ENCODE peak calls at places on chromosomes 13 and 19, in five cellular contexts. One of them, this sample, is unnamed.

GRCh38 chr13:45121421-45121820 is 1.1 kb downstream of the GTF2F2 start:
- DNase-seq in CD4-positive, alpha-beta memory T cell: peak; percentile 10
- DNase-seq in A549: no peak
- DNase-seq in CD8-positive, alpha-beta memory T cell: no peak
- DNase-seq in uterus: no peak
- DNase-seq in this sample: no peak

GRCh38 chr19:15508035-15508710 is at the start of gene CYP4F22:
- DNase-seq in CD8-positive, alpha-beta memory T cell: peak; percentile 10
- DNase-seq in CD4-positive, alpha-beta memory T cell: peak; percentile 15
- DNase-seq in A549: no peak
- DNase-seq in uterus: no peak
- DNase-seq in this sample: no peak

GRCh38 chr13:30702006-30702405 is 33.3 kb upstream of the ALOX5AP start:
- DNase-seq in CD4-positive, alpha-beta memory T cell: no peak
- DNase-seq in CD8-positive, alpha-beta memory T cell: no peak
- DNase-seq in uterus: no peak
- DNase-seq in A549: no peak
- DNase-seq in this sample: no peak

GRCh38 chr13:40124648-40125045 is 469.2 kb downstream of the COG6 start:
- DNase-seq in A549: no peak
- DNase-seq in CD4-positive, alpha-beta memory T cell: no peak
- DNase-seq in CD8-positive, alpha-beta memory T cell: no peak
- DNase-seq in uterus: no peak
- DNase-seq in this sample: no peak

GRCh38 chr13:96090240-96091101 is 564 bp downstream of the HS6ST3 start:
- DNase-seq in A549: no peak
- DNase-seq in CD8-positive, alpha-beta memory T cell: no peak
- DNase-seq in uterus: peak; percentile 17
- DNase-seq in CD4-positive, alpha-beta memory T cell: no peak
- DNase-seq in this sample: no peak

GRCh38 chr19:35555301-35556005 is 8.0 kb downstream of the ATP4A start:
- DNase-seq in CD4-positive, alpha-beta memory T cell: no peak
- DNase-seq in uterus: no peak
- DNase-seq in CD8-positive, alpha-beta memory T cell: no peak
- DNase-seq in A549: peak; percentile 95
- DNase-seq in this sample: no peak

GRCh38 chr19:57241181-57241580 is 749 bp downstream of the ZNF805 start:
- DNase-seq in CD8-positive, alpha-beta memory T cell: no peak
- DNase-seq in uterus: no peak
- DNase-seq in A549: no peak
- DNase-seq in CD4-positive, alpha-beta memory T cell: no peak
- DNase-seq in this sample: no peak

GRCh38 chr13:43377149-43377548 is 353.8 kb downstream of the DNAJC15 start:
- DNase-seq in CD4-positive, alpha-beta memory T cell: no peak
- DNase-seq in CD8-positive, alpha-beta memory T cell: no peak
- DNase-seq in uterus: no peak
- DNase-seq in A549: no peak
- DNase-seq in this sample: no peak

GRCh38 chr19:2798158-2798685 is 12.9 kb downstream of the THOP1 start:
- DNase-seq in A549: no peak
- DNase-seq in CD8-positive, alpha-beta memory T cell: no peak
- DNase-seq in CD4-positive, alpha-beta memory T cell: no peak
- DNase-seq in uterus: no peak
- DNase-seq in this sample: no peak

GRCh38 chr13:51976423-51976822 is 34.8 kb downstream of the ATP7B start:
- DNase-seq in CD4-positive, alpha-beta memory T cell: no peak
- DNase-seq in CD8-positive, alpha-beta memory T cell: no peak
- DNase-seq in uterus: no peak
- DNase-seq in A549: no peak
- DNase-seq in this sample: no peak

GRCh38 chr13:89900104-89900760 is 1447.3 kb upstream of the MIR17HG start:
- DNase-seq in CD4-positive, alpha-beta memory T cell: no peak
- DNase-seq in CD8-positive, alpha-beta memory T cell: no peak
- DNase-seq in uterus: no peak
- DNase-seq in A549: no peak
- DNase-seq in this sample: no peak

GRCh38 chr13:98976338-98976737 is 1.5 kb downstream of the DOCK9 start:
- DNase-seq in CD4-positive, alpha-beta memory T cell: no peak
- DNase-seq in CD8-positive, alpha-beta memory T cell: no peak
- DNase-seq in uterus: no peak
- DNase-seq in A549: no peak
- DNase-seq in this sample: no peak

GRCh38 chr19:52397310-52398090 is at the start of gene ZNF528:
- DNase-seq in uterus: peak; percentile 96
- DNase-seq in CD4-positive, alpha-beta memory T cell: peak; percentile 85
- DNase-seq in CD8-positive, alpha-beta memory T cell: peak; percentile 82
- DNase-seq in A549: peak; percentile 6
- DNase-seq in this sample: peak; percentile 88

GRCh38 chr13:81986308-81986707 is 1645.4 kb upstream of the SPRY2 start:
- DNase-seq in CD4-positive, alpha-beta memory T cell: no peak
- DNase-seq in A549: no peak
- DNase-seq in uterus: no peak
- DNase-seq in CD8-positive, alpha-beta memory T cell: no peak
- DNase-seq in this sample: no peak

GRCh38 chr13:84590663-84591062 is 708.4 kb upstream of the SLITRK1 start:
- DNase-seq in A549: no peak
- DNase-seq in CD8-positive, alpha-beta memory T cell: no peak
- DNase-seq in uterus: no peak
- DNase-seq in CD4-positive, alpha-beta memory T cell: no peak
- DNase-seq in this sample: no peak

GRCh38 chr13:94480672-94481145 is 1.2 kb upstream of the DCT start:
- DNase-seq in CD4-positive, alpha-beta memory T cell: no peak
- DNase-seq in uterus: no peak
- DNase-seq in CD8-positive, alpha-beta memory T cell: no peak
- DNase-seq in A549: no peak
- DNase-seq in this sample: no peak

GRCh38 chr19:29682236-29682895 is 17.1 kb downstream of the PLEKHF1 start:
- DNase-seq in CD4-positive, alpha-beta memory T cell: no peak
- DNase-seq in A549: no peak
- DNase-seq in CD8-positive, alpha-beta memory T cell: no peak
- DNase-seq in uterus: no peak
- DNase-seq in this sample: no peak
- H3K4me1 ChIP-seq in CD4-positive, alpha-beta memory T cell: peaks cover 57% of the 10 kb centered on the region
- H3K4me1 ChIP-seq in A549: peaks cover 2% of the 10 kb centered on the region
- H3K4me1 ChIP-seq in CD8-positive, alpha-beta memory T cell: peaks cover 54% of the 10 kb centered on the region
- H3K4me1 ChIP-seq in uterus: peaks cover 14% of the 10 kb centered on the region
- H3K4me1 ChIP-seq in this sample: peaks cover 93% of the 10 kb centered on the region

GRCh38 chr19:11197291-11198174 is at the start of gene KANK2:
- DNase-seq in uterus: peak; percentile 86
- DNase-seq in CD8-positive, alpha-beta memory T cell: peak; percentile 62
- DNase-seq in CD4-positive, alpha-beta memory T cell: peak; percentile 61
- DNase-seq in A549: peak; percentile 75
- DNase-seq in this sample: no peak
- H3K4me1 ChIP-seq in uterus: peaks cover 16% of the 10 kb centered on the region
- H3K4me1 ChIP-seq in CD8-positive, alpha-beta memory T cell: peaks cover 9% of the 10 kb centered on the region
- H3K4me1 ChIP-seq in CD4-positive, alpha-beta memory T cell: peaks cover 16% of the 10 kb centered on the region
- H3K4me1 ChIP-seq in A549: peaks cover 37% of the 10 kb centered on the region
- H3K4me1 ChIP-seq in this sample: peaks cover 53% of the 10 kb centered on the region

DNA sequence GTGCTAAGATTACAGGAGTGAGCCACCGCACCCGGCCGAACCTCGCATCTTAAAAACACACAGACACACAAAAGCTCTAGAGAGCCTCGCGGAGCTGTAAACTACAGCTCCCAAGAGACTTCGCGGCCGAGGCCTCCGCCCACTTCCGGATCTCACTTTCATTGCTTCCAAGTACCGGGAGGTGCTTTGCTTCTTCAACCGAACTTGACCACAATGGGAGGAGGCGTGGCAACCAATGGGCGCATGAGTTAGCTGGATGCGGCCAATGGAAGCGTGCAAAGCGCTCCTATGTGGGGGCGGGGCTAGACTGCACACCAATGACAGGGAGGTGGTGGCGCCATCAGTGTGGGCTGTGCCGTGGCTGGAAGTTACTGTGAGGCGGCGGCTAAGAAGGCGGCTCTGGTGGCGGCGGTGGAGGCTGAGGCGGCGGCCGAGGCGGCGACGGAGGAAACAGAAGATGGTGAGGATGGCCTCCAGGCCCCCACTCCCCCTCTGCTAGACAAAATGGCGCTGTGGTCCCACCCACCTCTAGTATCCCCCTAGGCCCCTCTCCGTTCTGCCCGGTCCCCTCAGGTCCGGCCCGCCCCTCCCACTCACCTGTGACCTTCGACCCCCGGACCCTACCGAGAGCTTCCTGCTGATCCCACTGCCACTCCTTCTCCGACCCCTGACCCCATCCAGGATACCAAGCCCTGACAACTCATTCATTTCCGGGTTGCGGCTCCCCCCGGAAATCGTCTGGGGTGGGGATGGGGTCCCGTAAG is at the start of gene DDA1:
- DNase-seq in A549: peak; percentile 95
- DNase-seq in CD8-positive, alpha-beta memory T cell: peak; percentile 98
- DNase-seq in uterus: peak; percentile 100
- DNase-seq in CD4-positive, alpha-beta memory T cell: peak; percentile 100
- DNase-seq in this sample: peak; percentile 100
- H3K4me1 ChIP-seq in A549: peaks cover 39% of the 10 kb centered on the region
- H3K4me1 ChIP-seq in CD8-positive, alpha-beta memory T cell: peaks cover 26% of the 10 kb centered on the region
- H3K4me1 ChIP-seq in uterus: peaks cover 21% of the 10 kb centered on the region
- H3K4me1 ChIP-seq in CD4-positive, alpha-beta memory T cell: peaks cover 51% of the 10 kb centered on the region
- H3K4me1 ChIP-seq in this sample: peaks cover 56% of the 10 kb centered on the region

GRCh38 chr13:80572308-80572676 is 231.4 kb upstream of the SPRY2 start:
- DNase-seq in uterus: no peak
- DNase-seq in A549: no peak
- DNase-seq in CD4-positive, alpha-beta memory T cell: no peak
- DNase-seq in CD8-positive, alpha-beta memory T cell: no peak
- DNase-seq in this sample: no peak
- H3K4me1 ChIP-seq in uterus: no peaks in the 10 kb centered on the region
- H3K4me1 ChIP-seq in A549: no peaks in the 10 kb centered on the region
- H3K4me1 ChIP-seq in CD4-positive, alpha-beta memory T cell: no peaks in the 10 kb centered on the region
- H3K4me1 ChIP-seq in CD8-positive, alpha-beta memory T cell: no peaks in the 10 kb centered on the region
- H3K4me1 ChIP-seq in this sample: no peaks in the 10 kb centered on the region

This sample was measured in thoracic aorta.